ENCODE peak calls at places on chromosomes 5 and 9, in six cellular contexts. One of them, this sample, is unnamed.

GRCh38 chr5:10715605-10716004 is 45.4 kb downstream of the DAP start:
- DNase-seq in heart right ventricle: no peak
- DNase-seq in stomach: no peak
- DNase-seq in upper lobe of right lung: no peak
- DNase-seq in aorta: no peak
- DNase-seq in CD8-positive, alpha-beta memory T cell: no peak
- DNase-seq in this sample: no peak

GRCh38 chr9:93183663-93184438 is at the start of gene WNK2:
- DNase-seq in aorta: no peak
- DNase-seq in upper lobe of right lung: no peak
- DNase-seq in CD8-positive, alpha-beta memory T cell: no peak
- DNase-seq in heart right ventricle: no peak
- DNase-seq in stomach: peak; percentile 65
- DNase-seq in this sample: no peak

GRCh38 chr5:83564069-83564749 is 92.7 kb downstream of the VCAN start:
- DNase-seq in upper lobe of right lung: no peak
- DNase-seq in CD8-positive, alpha-beta memory T cell: no peak
- DNase-seq in stomach: no peak
- DNase-seq in aorta: no peak
- DNase-seq in heart right ventricle: no peak
- DNase-seq in this sample: no peak

GRCh38 chr5:116577064-116577788 is 2.6 kb upstream of the SEMA6A start:
- DNase-seq in CD8-positive, alpha-beta memory T cell: no peak
- DNase-seq in heart right ventricle: no peak
- DNase-seq in stomach: no peak
- DNase-seq in upper lobe of right lung: no peak
- DNase-seq in aorta: no peak
- DNase-seq in this sample: no peak

GRCh38 chr9:133257398-133258053 is 17.5 kb downstream of the ABO start:
- DNase-seq in CD8-positive, alpha-beta memory T cell: no peak
- DNase-seq in aorta: no peak
- DNase-seq in stomach: peak; percentile 47
- DNase-seq in heart right ventricle: peak; percentile 68
- DNase-seq in upper lobe of right lung: no peak
- DNase-seq in this sample: no peak

GRCh38 chr5:131382407-131383395 is 118.8 kb downstream of the CDC42SE2 start:
- DNase-seq in stomach: no peak
- DNase-seq in upper lobe of right lung: no peak
- DNase-seq in heart right ventricle: no peak
- DNase-seq in aorta: no peak
- DNase-seq in CD8-positive, alpha-beta memory T cell: peak; percentile 72
- DNase-seq in this sample: no peak

GRCh38 chr5:378301-378891 is 56.9 kb downstream of the AHRR start:
- DNase-seq in aorta: peak; percentile 5
- DNase-seq in stomach: no peak
- DNase-seq in upper lobe of right lung: peak; percentile 41
- DNase-seq in CD8-positive, alpha-beta memory T cell: peak; percentile 73
- DNase-seq in heart right ventricle: no peak
- DNase-seq in this sample: peak; percentile 34

GRCh38 chr5:35815089-35815936 is 41.4 kb upstream of the IL7R start:
- DNase-seq in stomach: no peak
- DNase-seq in aorta: no peak
- DNase-seq in heart right ventricle: no peak
- DNase-seq in CD8-positive, alpha-beta memory T cell: no peak
- DNase-seq in upper lobe of right lung: no peak
- DNase-seq in this sample: no peak

GRCh38 chr5:54517174-54517511 is 416 bp upstream of the SNX18 start:
- DNase-seq in CD8-positive, alpha-beta memory T cell: no peak
- DNase-seq in upper lobe of right lung: no peak
- DNase-seq in aorta: no peak
- DNase-seq in stomach: no peak
- DNase-seq in heart right ventricle: no peak
- DNase-seq in this sample: no peak

GRCh38 chr5:130141689-130142320 is 237.5 kb downstream of the CHSY3 start:
- DNase-seq in heart right ventricle: peak; percentile 6
- DNase-seq in stomach: no peak
- DNase-seq in aorta: peak; percentile 45
- DNase-seq in CD8-positive, alpha-beta memory T cell: no peak
- DNase-seq in upper lobe of right lung: peak; percentile 64
- DNase-seq in this sample: no peak

DNA sequence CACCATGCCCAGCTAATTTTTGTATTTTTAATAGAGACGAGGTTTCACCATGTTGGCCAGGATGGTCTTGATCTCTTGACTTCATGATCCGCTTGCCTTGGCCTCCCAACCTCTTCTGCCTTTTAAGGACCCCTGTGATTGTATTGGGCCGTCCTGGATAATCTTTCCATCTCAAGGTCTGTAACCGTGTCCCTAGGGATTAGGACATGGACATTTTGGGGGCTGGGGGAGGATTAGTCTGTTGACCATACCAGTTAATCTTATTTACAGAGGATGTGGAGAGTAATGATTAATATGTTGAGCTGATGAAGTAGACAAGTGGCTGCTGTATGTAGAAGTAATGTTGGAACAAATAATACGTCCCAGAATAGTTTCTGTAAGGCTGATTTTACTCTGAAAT is 23.1 kb downstream of the LNPEP start:
- DNase-seq in upper lobe of right lung: no peak
- DNase-seq in CD8-positive, alpha-beta memory T cell: no peak
- DNase-seq in heart right ventricle: no peak
- DNase-seq in stomach: no peak
- DNase-seq in aorta: no peak
- DNase-seq in this sample: no peak
- H3K27ac ChIP-seq in upper lobe of right lung: no peak overlapping the region
- H3K27ac ChIP-seq in CD8-positive, alpha-beta memory T cell: no peak overlapping the region
- H3K27ac ChIP-seq in heart right ventricle: no peak overlapping the region
- H3K27ac ChIP-seq in stomach: no peak overlapping the region
- H3K27ac ChIP-seq in aorta: no peak overlapping the region
- H3K27ac ChIP-seq in this sample: no peak overlapping the region

GRCh38 chr9:107711528-107711927 is 222.0 kb upstream of the KLF4 start:
- DNase-seq in upper lobe of right lung: no peak
- DNase-seq in heart right ventricle: no peak
- DNase-seq in CD8-positive, alpha-beta memory T cell: no peak
- DNase-seq in aorta: peak; percentile 65
- DNase-seq in stomach: no peak
- DNase-seq in this sample: peak; percentile 85

GRCh38 chr9:107710552-107710951 is 221.0 kb upstream of the KLF4 start:
- DNase-seq in aorta: no peak
- DNase-seq in stomach: no peak
- DNase-seq in CD8-positive, alpha-beta memory T cell: no peak
- DNase-seq in heart right ventricle: no peak
- DNase-seq in upper lobe of right lung: no peak
- DNase-seq in this sample: no peak

GRCh38 chr9:107708786-107709185 is 219.2 kb upstream of the KLF4 start:
- DNase-seq in heart right ventricle: no peak
- DNase-seq in CD8-positive, alpha-beta memory T cell: no peak
- DNase-seq in upper lobe of right lung: no peak
- DNase-seq in stomach: no peak
- DNase-seq in aorta: no peak
- DNase-seq in this sample: no peak

GRCh38 chr9:107712390-107712789 is 222.8 kb upstream of the KLF4 start:
- DNase-seq in CD8-positive, alpha-beta memory T cell: no peak
- DNase-seq in stomach: no peak
- DNase-seq in aorta: no peak
- DNase-seq in heart right ventricle: no peak
- DNase-seq in upper lobe of right lung: no peak
- DNase-seq in this sample: no peak

GRCh38 chr9:107710988-107711387 is 221.4 kb upstream of the KLF4 start:
- DNase-seq in stomach: no peak
- DNase-seq in upper lobe of right lung: no peak
- DNase-seq in CD8-positive, alpha-beta memory T cell: no peak
- DNase-seq in heart right ventricle: no peak
- DNase-seq in aorta: no peak
- DNase-seq in this sample: no peak
- H3K27ac ChIP-seq in stomach: no peak overlapping the region
- H3K27ac ChIP-seq in upper lobe of right lung: no peak overlapping the region
- H3K27ac ChIP-seq in CD8-positive, alpha-beta memory T cell: no peak overlapping the region
- H3K27ac ChIP-seq in heart right ventricle: no peak overlapping the region
- H3K27ac ChIP-seq in aorta: no peak overlapping the region
- H3K27ac ChIP-seq in this sample: peak overlapping the region; percentile 91

GRCh38 chr5:172699423-172699822 is 58.4 kb downstream of the NEURL1B start:
- DNase-seq in upper lobe of right lung: no peak
- DNase-seq in CD8-positive, alpha-beta memory T cell: no peak
- DNase-seq in heart right ventricle: no peak
- DNase-seq in aorta: no peak
- DNase-seq in stomach: no peak
- DNase-seq in this sample: no peak
- H3K27ac ChIP-seq in upper lobe of right lung: no peak overlapping the region
- H3K27ac ChIP-seq in CD8-positive, alpha-beta memory T cell: no peak overlapping the region
- H3K27ac ChIP-seq in heart right ventricle: peak overlapping the region; percentile 62
- H3K27ac ChIP-seq in aorta: no peak overlapping the region
- H3K27ac ChIP-seq in stomach: no peak overlapping the region
- H3K27ac ChIP-seq in this sample: no peak overlapping the region

GRCh38 chr9:17319822-17320221 is 185.0 kb downstream of the CNTLN start:
- DNase-seq in aorta: no peak
- DNase-seq in stomach: no peak
- DNase-seq in upper lobe of right lung: no peak
- DNase-seq in heart right ventricle: no peak
- DNase-seq in CD8-positive, alpha-beta memory T cell: no peak
- DNase-seq in this sample: no peak

GRCh38 chr9:17318821-17319320 is 184.0 kb downstream of the CNTLN start:
- DNase-seq in upper lobe of right lung: no peak
- DNase-seq in CD8-positive, alpha-beta memory T cell: no peak
- DNase-seq in aorta: no peak
- DNase-seq in heart right ventricle: no peak
- DNase-seq in stomach: no peak
- DNase-seq in this sample: no peak

DNA sequence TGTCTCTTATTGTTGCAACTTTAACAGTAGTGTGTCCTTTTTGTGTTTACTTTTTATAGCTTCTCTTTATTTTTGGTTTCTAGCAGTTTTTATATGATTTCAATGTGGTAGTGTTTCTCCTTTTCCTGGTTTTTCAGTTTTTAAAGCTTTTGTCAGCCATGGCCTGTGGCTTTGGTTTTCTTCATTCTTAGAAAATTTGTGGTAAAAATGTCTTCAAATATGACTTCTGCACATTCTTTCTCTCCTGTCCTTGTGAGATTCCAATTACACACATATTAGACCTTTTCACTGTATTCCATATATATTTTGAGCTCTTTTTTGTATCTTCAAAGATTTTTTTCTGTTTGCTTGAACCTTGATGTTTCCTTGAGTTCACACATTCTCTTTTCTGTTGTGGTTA is 180.5 kb downstream of the CNTLN start:
- DNase-seq in upper lobe of right lung: no peak
- DNase-seq in stomach: no peak
- DNase-seq in aorta: no peak
- DNase-seq in CD8-positive, alpha-beta memory T cell: no peak
- DNase-seq in heart right ventricle: no peak
- DNase-seq in this sample: no peak
- H3K27ac ChIP-seq in upper lobe of right lung: no peak overlapping the region
- H3K27ac ChIP-seq in stomach: no peak overlapping the region
- H3K27ac ChIP-seq in aorta: no peak overlapping the region
- H3K27ac ChIP-seq in CD8-positive, alpha-beta memory T cell: no peak overlapping the region
- H3K27ac ChIP-seq in heart right ventricle: no peak overlapping the region
- H3K27ac ChIP-seq in this sample: no peak overlapping the region

GRCh38 chr5:75716715-75717081 is 539 bp downstream of the POC5 start:
- DNase-seq in stomach: no peak
- DNase-seq in heart right ventricle: no peak
- DNase-seq in aorta: peak; percentile 48
- DNase-seq in CD8-positive, alpha-beta memory T cell: no peak
- DNase-seq in upper lobe of right lung: no peak
- DNase-seq in this sample: no peak

GRCh38 chr5:75720882-75721281 is 3.6 kb upstream of the POC5 start:
- DNase-seq in stomach: no peak
- DNase-seq in upper lobe of right lung: no peak
- DNase-seq in heart right ventricle: no peak
- DNase-seq in aorta: no peak
- DNase-seq in CD8-positive, alpha-beta memory T cell: no peak
- DNase-seq in this sample: no peak

GRCh38 chr5:75721573-75721972 is 4.3 kb upstream of the POC5 start:
- DNase-seq in heart right ventricle: no peak
- DNase-seq in stomach: no peak
- DNase-seq in upper lobe of right lung: no peak
- DNase-seq in aorta: no peak
- DNase-seq in CD8-positive, alpha-beta memory T cell: no peak
- DNase-seq in this sample: no peak

GRCh38 chr5:75712091-75712490 is 5.1 kb downstream of the POC5 start:
- DNase-seq in aorta: no peak
- DNase-seq in heart right ventricle: no peak
- DNase-seq in stomach: no peak
- DNase-seq in upper lobe of right lung: no peak
- DNase-seq in CD8-positive, alpha-beta memory T cell: no peak
- DNase-seq in this sample: no peak

GRCh38 chr5:75717082-75717922 is at the start of gene POC5:
- DNase-seq in stomach: peak; percentile 98
- DNase-seq in aorta: peak; percentile 98
- DNase-seq in upper lobe of right lung: peak; percentile 97
- DNase-seq in CD8-positive, alpha-beta memory T cell: peak; percentile 98
- DNase-seq in heart right ventricle: peak; percentile 97
- DNase-seq in this sample: peak; percentile 96
- H3K27ac ChIP-seq in stomach: peak within 1 kb of the TSS; percentile 80
- H3K27ac ChIP-seq in aorta: peak within 1 kb of the TSS; percentile 80
- H3K27ac ChIP-seq in upper lobe of right lung: peak within 1 kb of the TSS; percentile 82
- H3K27ac ChIP-seq in CD8-positive, alpha-beta memory T cell: peak within 1 kb of the TSS; percentile 88
- H3K27ac ChIP-seq in heart right ventricle: peak within 1 kb of the TSS; percentile 74
- H3K27ac ChIP-seq in this sample: peak within 1 kb of the TSS; percentile 61

GRCh38 chr5:178203670-178204204 is 596 bp upstream of the HNRNPAB start:
- DNase-seq in aorta: no peak
- DNase-seq in stomach: no peak
- DNase-seq in heart right ventricle: no peak
- DNase-seq in upper lobe of right lung: no peak
- DNase-seq in CD8-positive, alpha-beta memory T cell: no peak
- DNase-seq in this sample: no peak
- H3K27ac ChIP-seq in aorta: no peak overlapping the region
- H3K27ac ChIP-seq in stomach: peak overlapping the region; percentile 55
- H3K27ac ChIP-seq in heart right ventricle: peak overlapping the region; percentile 95
- H3K27ac ChIP-seq in upper lobe of right lung: peak overlapping the region; percentile 91
- H3K27ac ChIP-seq in CD8-positive, alpha-beta memory T cell: peak overlapping the region; percentile 79
- H3K27ac ChIP-seq in this sample: peak overlapping the region; percentile 85

GRCh38 chr9:34646211-34647083 is at the start of gene GALT:
- DNase-seq in heart right ventricle: peak; percentile 95
- DNase-seq in CD8-positive, alpha-beta memory T cell: peak; percentile 97
- DNase-seq in upper lobe of right lung: peak; percentile 98
- DNase-seq in aorta: peak; percentile 96
- DNase-seq in stomach: peak; percentile 96
- DNase-seq in this sample: peak; percentile 90
- H3K27ac ChIP-seq in heart right ventricle: peak within 1 kb of the TSS; percentile 93
- H3K27ac ChIP-seq in CD8-positive, alpha-beta memory T cell: peak within 1 kb of the TSS; percentile 83
- H3K27ac ChIP-seq in upper lobe of right lung: peak within 1 kb of the TSS; percentile 86
- H3K27ac ChIP-seq in aorta: peak within 1 kb of the TSS; percentile 60
- H3K27ac ChIP-seq in stomach: peak within 1 kb of the TSS; percentile 82
- H3K27ac ChIP-seq in this sample: peak within 1 kb of the TSS; percentile 31

DNA sequence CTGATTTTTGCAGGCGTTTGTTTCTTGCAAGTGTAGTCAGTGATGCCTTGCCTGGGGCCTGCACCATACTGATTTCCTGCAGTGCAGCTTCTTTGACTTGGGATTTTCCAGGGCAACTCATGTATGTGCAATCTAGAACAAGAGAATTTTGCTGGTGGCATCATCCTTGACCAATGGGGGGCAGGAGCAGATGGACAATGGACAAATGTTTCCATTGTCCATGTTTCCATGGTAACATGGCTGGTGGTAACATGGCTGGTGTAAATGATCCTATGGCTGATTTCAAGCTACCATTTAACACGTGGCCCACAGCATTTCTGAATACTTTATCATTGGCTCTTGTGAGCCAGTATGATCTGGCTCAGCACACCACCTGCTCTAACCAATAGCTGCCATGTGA is 130.1 kb upstream of the OSMR start:
- DNase-seq in heart right ventricle: no peak
- DNase-seq in upper lobe of right lung: no peak
- DNase-seq in stomach: no peak
- DNase-seq in aorta: no peak
- DNase-seq in CD8-positive, alpha-beta memory T cell: no peak
- DNase-seq in this sample: no peak
- H3K27ac ChIP-seq in heart right ventricle: no peak overlapping the region
- H3K27ac ChIP-seq in upper lobe of right lung: no peak overlapping the region
- H3K27ac ChIP-seq in stomach: no peak overlapping the region
- H3K27ac ChIP-seq in aorta: no peak overlapping the region
- H3K27ac ChIP-seq in CD8-positive, alpha-beta memory T cell: no peak overlapping the region
- H3K27ac ChIP-seq in this sample: no peak overlapping the region

This sample was measured in RWPE2.